ENCODE peak calls at places on chromosomes 12 and 14, in ten cellular contexts. W, I, T, H, R, M, A, U, X and F are unnamed samples.

GRCh38 chr12:93003540-93004239 is 74.6 kb upstream of the EEA1 start:
- DNase-seq in I (no peak), T (no peak), X (no peak), U (no peak), R (no peak), A (no peak), M (no peak), H (no peak), W (no peak), F (no peak)

GRCh38 chr14:89469210-89470198 is 52.5 kb upstream of the FOXN3 start:
- DNase-seq in M (no peak), X (no peak), W (no peak), H (no peak), I (no peak), T (no peak), R (no peak), A (no peak), U (no peak), F (no peak)

GRCh38 chr14:24196071-24197061 is 1.1 kb upstream of the TM9SF1 start:
- DNase-seq in W (peak; percentile 56), U (no peak), M (no peak), T (no peak), I (no peak), R (peak; percentile 64), A (no peak), X (no peak), H (peak; percentile 43), F (peak; percentile 65)

GRCh38 chr14:99156026-99156425 is 116.0 kb downstream of the BCL11B start:
- DNase-seq in R (no peak), H (no peak), U (no peak), X (no peak), M (no peak), I (peak; percentile 37), T (no peak), W (no peak), A (no peak), F (no peak)

GRCh38 chr12:14417717-14418116 is 52.2 kb downstream of the ATF7IP start:
- DNase-seq in X (peak; percentile 52), M (peak; percentile 73), I (peak; percentile 72), A (peak; percentile 21), R (no peak), W (no peak), U (peak; percentile 66), T (peak; percentile 79), H (peak; percentile 88), F (no peak)

GRCh38 chr12:114976361-114976760 is 292.4 kb upstream of the TBX3 start:
- DNase-seq in H (no peak), U (no peak), R (no peak), T (no peak), I (no peak), X (no peak), M (no peak), A (no peak), W (no peak), F (no peak)

GRCh38 chr12:132436791-132437251 is 53.1 kb upstream of the FBRSL1 start:
- DNase-seq in I (no peak), U (no peak), H (no peak), M (no peak), A (no peak), R (no peak), W (no peak), X (no peak), T (no peak), F (no peak)

GRCh38 chr12:108826115-108826806 is 31.1 kb downstream of the SSH1 start:
- DNase-seq in A (no peak), W (peak; percentile 47), M (peak; percentile 39), X (peak; percentile 73), R (peak; percentile 85), H (no peak), U (peak; percentile 92), T (peak; percentile 90), I (no peak), F (no peak)

GRCh38 chr14:66237701-66238100 is 248.5 kb upstream of the CCDC196 start:
- DNase-seq in U (no peak), A (no peak), W (no peak), M (no peak), X (no peak), T (no peak), H (no peak), I (no peak), R (no peak), F (no peak)

GRCh38 chr12:98127336-98127679 is 388.1 kb upstream of the TMPO start:
- DNase-seq in I (no peak), A (no peak), M (peak; percentile 35), U (no peak), T (no peak), R (no peak), H (no peak), W (no peak), X (no peak), F (no peak)

GRCh38 chr12:39586811-39587210 is 32.8 kb downstream of the ABCD2 start:
- DNase-seq in A (no peak), H (no peak), R (no peak), M (no peak), W (no peak), U (no peak), I (no peak), T (no peak), X (no peak), F (no peak)

GRCh38 chr12:123389560-123390351 is 5.8 kb downstream of the KMT5A start:
- DNase-seq in M (peak; percentile 28), U (no peak), I (peak; percentile 60), R (peak; percentile 87), H (peak; percentile 66), W (peak; percentile 81), A (no peak), X (peak; percentile 76), T (no peak), F (peak; percentile 82)

GRCh38 chr12:123391546-123392343 is 7.8 kb downstream of the KMT5A start:
- DNase-seq in H (no peak), I (no peak), T (no peak), A (no peak), M (no peak), W (no peak), R (no peak), X (no peak), U (no peak), F (no peak)

GRCh38 chr12:123388948-123389559 is 5.1 kb downstream of the KMT5A start:
- DNase-seq in I (no peak), X (no peak), R (no peak), W (peak; percentile 76), U (no peak), A (no peak), T (no peak), H (no peak), M (no peak), F (peak; percentile 57)

GRCh38 chr12:123388218-123388947 is 4.5 kb downstream of the KMT5A start:
- DNase-seq in A (no peak), H (peak; percentile 88), W (peak; percentile 97), T (no peak), R (peak; percentile 90), X (peak; percentile 84), U (no peak), I (peak; percentile 83), M (peak; percentile 77), F (peak; percentile 95)

DNA sequence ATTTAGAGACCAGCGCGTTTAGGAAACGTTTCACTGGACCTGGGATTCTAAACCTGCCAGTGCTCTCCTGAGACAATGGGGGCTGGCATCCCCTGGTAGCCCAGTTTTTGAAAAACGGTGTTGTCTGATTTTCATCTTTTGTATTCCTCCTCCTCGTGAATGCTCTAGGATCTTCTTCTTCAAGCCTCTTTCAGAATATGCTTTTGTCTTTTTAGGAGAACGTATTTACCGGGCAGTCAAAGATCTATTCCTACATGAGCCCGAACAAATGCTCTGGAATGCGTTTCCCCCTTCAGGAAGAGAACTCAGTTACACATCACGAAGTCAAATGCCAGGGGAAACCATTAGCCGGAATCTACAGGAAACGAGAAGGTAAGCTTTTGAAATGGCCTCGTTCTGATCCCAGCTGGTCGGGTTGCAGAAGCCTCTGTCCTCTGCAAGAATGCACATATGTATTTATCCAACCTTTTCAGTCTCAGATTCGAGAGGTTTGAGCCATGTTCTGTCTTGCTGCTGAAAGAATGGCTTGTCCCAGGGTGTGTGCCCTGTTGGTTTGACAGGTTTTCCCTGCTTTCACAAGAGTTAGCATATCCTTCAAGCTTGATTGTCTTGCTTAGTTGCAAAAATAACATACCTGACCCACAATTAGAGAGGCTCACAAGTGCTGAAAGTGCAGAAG is 6.6 kb downstream of the KMT5A start:
- DNase-seq in R (no peak), M (peak; percentile 7), X (no peak), H (no peak), W (no peak), A (no peak), I (no peak), U (no peak), T (no peak), F (no peak)
- TF ChIP-seq CTCF in R (no peak), M (no peak), X (no peak), H (no peak), W (no peak), A (no peak), I (no peak), U (no peak), T (no peak), F (no peak)

GRCh38 chr14:47189911-47190503 is 485.4 kb downstream of the MDGA2 start:
- DNase-seq in W (no peak), R (no peak), H (no peak), A (no peak), I (no peak), U (no peak), T (no peak), M (no peak), X (no peak), F (no peak)
- TF ChIP-seq CTCF in W (no peak), R (no peak), H (no peak), A (no peak), I (no peak), U (no peak), T (no peak), M (no peak), X (no peak), F (no peak)

GRCh38 chr14:78758333-78758732 is 588.2 kb downstream of the NRXN3 start:
- DNase-seq in I (no peak), W (peak; percentile 8), R (no peak), A (peak; percentile 5), X (no peak), H (peak; percentile 59), M (peak; percentile 46), U (no peak), T (no peak), F (peak; percentile 25)
- TF ChIP-seq CTCF in I (no peak), W (peak; percentile 19), R (peak; percentile 43), A (peak; percentile 81), X (no peak), H (peak; percentile 67), M (peak; percentile 82), U (peak; percentile 35), T (peak; percentile 72), F (peak; percentile 28)

DNA sequence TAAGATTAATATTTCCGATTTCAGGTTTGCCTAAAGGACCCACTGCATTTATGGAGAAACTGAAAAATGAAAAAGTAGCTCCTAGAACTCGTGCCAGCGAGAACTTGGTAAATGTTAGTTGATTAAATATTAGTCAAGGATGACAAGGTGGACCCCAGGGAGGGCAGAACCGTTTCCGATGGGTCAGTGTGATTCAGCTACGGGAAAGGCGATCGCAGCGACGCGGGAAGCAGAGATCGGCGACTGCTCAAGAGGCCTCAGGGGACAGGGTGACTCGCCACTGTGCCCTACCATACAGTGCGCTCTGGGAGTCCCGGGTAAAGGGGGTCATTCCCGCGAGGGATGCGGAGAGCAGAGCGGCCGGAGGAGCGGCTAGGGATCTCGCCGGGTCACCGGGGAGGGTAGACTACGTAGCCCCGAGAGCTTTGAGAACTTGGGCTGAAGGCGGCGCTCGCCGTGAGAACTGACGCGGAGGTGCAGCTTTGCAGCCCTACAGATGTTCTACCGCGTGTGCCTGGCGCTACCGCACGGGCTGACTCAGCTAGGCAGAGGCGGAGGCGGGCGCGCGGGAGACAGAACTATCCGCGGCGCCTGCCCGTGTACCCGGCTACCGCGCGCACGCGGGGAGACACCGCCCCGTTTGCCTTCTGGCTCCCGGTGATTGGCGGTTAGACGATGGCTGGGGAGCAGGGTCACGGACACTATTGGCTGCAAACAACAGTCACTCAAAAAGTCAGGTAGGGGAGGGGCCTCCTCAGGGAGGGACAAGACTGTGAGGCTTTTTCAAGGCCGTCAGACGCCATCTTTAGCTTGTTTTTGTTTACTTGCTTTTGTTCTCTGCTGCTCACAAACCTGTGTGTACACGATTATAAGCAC is 3.2 kb downstream of the C14orf93 start:
- DNase-seq in H (peak; percentile 97), I (peak; percentile 96), A (peak; percentile 97), M (peak; percentile 92), X (peak; percentile 96), T (peak; percentile 83), W (peak; percentile 98), U (peak; percentile 93), R (peak; percentile 98), F (peak; percentile 96)
- TF ChIP-seq CTCF in H (peak; percentile 48), I (no peak), A (peak; percentile 36), M (no peak), X (no peak), T (peak; percentile 31), W (no peak), U (peak; percentile 34), R (no peak), F (peak; percentile 26)